ENCODE peak calls at places on chromosomes 3 and 15, in nine cellular contexts. H is left ventricle myocardium superior; A is GM20000; G is naive thymus-derived CD8-positive, alpha-beta T cell; S is A549; Y is activated CD4-positive, alpha-beta T cell treated with anti-CD3 and anti-CD28 coated beads, Interleukin-2, amount 50 U/mL, for 1 hour; K is activated T-cell treated with anti-CD3 and anti-CD28 coated beads for 4 hours; F is germinal center; W is Jurkat, Clone E6-1. E is an unnamed sample.

GRCh38 chr3:195001961-195002861 is 268.7 kb downstream of the XXYLT1 start:
- DNase-seq in H (peak), A (peak), G (peak), S (peak), Y (no peak), K (no peak), F (peak), W (peak), E (no peak)

GRCh38 chr3:185656321-185656840 is 70.3 kb downstream of the SENP2 start:
- DNase-seq in H (peak), A (no peak), G (no peak), S (no peak), Y (no peak), K (no peak), F (no peak), W (no peak), E (peak)

GRCh38 chr15:57881972-57882371 is 175.5 kb downstream of the POLR2M start:
- DNase-seq in H (no peak), A (no peak), G (no peak), S (no peak), Y (no peak), K (no peak), F (no peak), W (no peak), E (no peak)

GRCh38 chr3:127112796-127113570 is 79.9 kb upstream of the PRR23E start:
- DNase-seq in H (no peak), A (no peak), G (no peak), S (no peak), Y (no peak), K (no peak), F (no peak), W (no peak), E (no peak)

GRCh38 chr3:65551945-65552344 is 486.8 kb downstream of the MAGI1 start:
- DNase-seq in H (no peak), A (no peak), G (no peak), S (no peak), Y (no peak), K (no peak), F (no peak), W (no peak), E (no peak)

GRCh38 chr3:111568355-111568754 is 26.4 kb downstream of the CD96 start:
- DNase-seq in H (no peak), A (no peak), G (no peak), S (no peak), Y (no peak), K (no peak), F (no peak), W (no peak), E (no peak)

GRCh38 chr3:61414456-61414855 is 146.9 kb upstream of the PTPRG start:
- DNase-seq in H (no peak), A (peak), G (no peak), S (no peak), Y (no peak), K (no peak), F (no peak), W (no peak), E (no peak)

GRCh38 chr3:135516143-135516542 is 449.4 kb upstream of the PPP2R3A start:
- DNase-seq in H (no peak), A (no peak), G (no peak), S (no peak), Y (no peak), K (no peak), F (no peak), W (no peak), E (no peak)

GRCh38 chr15:35118987-35119386 is 33.9 kb upstream of the NANOGP8 start:
- DNase-seq in H (no peak), A (no peak), G (no peak), S (no peak), Y (no peak), K (no peak), F (no peak), W (no peak), E (no peak)

GRCh38 chr3:127102587-127102986 is 90.3 kb upstream of the PRR23E start:
- DNase-seq in H (no peak), A (no peak), G (no peak), S (no peak), Y (no peak), K (no peak), F (no peak), W (no peak), E (no peak)

GRCh38 chr15:93929375-93930094 is 301.8 kb upstream of the MCTP2 start:
- DNase-seq in H (peak), A (no peak), G (no peak), S (no peak), Y (no peak), K (no peak), F (no peak), W (no peak), E (peak)

GRCh38 chr15:101675796-101676582 is 23.8 kb upstream of the TM2D3 start:
- DNase-seq in H (no peak), A (no peak), G (no peak), S (peak), Y (no peak), K (no peak), F (peak), W (no peak), E (peak)

GRCh38 chr15:40295870-40296560 is 11.7 kb downstream of the PLCB2 start:
- DNase-seq in H (peak), A (no peak), G (no peak), S (no peak), Y (no peak), K (no peak), F (no peak), W (no peak), E (no peak)

GRCh38 chr3:125150525-125151436 is 61.8 kb downstream of the SLC12A8 start:
- DNase-seq in H (no peak), A (peak), G (peak), S (peak), Y (peak), K (peak), F (peak), W (peak), E (no peak)

GRCh38 chr3:46927718-46928073 is 48.8 kb downstream of the CCDC12 start:
- DNase-seq in H (no peak), A (no peak), G (no peak), S (no peak), Y (no peak), K (no peak), F (no peak), W (no peak), E (no peak)

GRCh38 chr15:57321485-57321884 is 54.8 kb upstream of the CGNL1 start:
- DNase-seq in H (no peak), A (no peak), G (no peak), S (no peak), Y (no peak), K (no peak), F (no peak), W (no peak), E (no peak)

GRCh38 chr15:89164712-89165211 is 56.6 kb downstream of the RLBP1 start:
- DNase-seq in H (no peak), A (no peak), G (no peak), S (no peak), Y (no peak), K (no peak), F (no peak), W (no peak), E (no peak)

E was measured in skeletal muscle cell.